ENCODE peak calls at places on chromosomes 6 and 20, in five cellular contexts. P is T-cell, R is GM12865, S is cerebellar cortex, V is neural crest cell. T is an unnamed sample.

GRCh38 chr20:50713677-50714101 is 17.7 kb upstream of the PARD6B start:
- DNase-seq in R (no peak), P (no peak), V (no peak), S (peak), T (no peak)

GRCh38 chr20:50029083-50029696 is 46.4 kb downstream of the SNAI1 start:
- DNase-seq in R (no peak), V (no peak), S (no peak), P (no peak), T (no peak)

GRCh38 chr20:34515484-34516037 is 661 bp upstream of the DYNLRB1 start:
- DNase-seq in R (peak), P (peak), V (peak), S (peak), T (no peak)

GRCh38 chr6:139863356-139863755 is 488.9 kb upstream of the CITED2 start:
- DNase-seq in S (no peak), P (no peak), V (no peak), R (no peak), T (no peak)

GRCh38 chr20:60085551-60086132 is 127.4 kb downstream of the CDH26 start:
- DNase-seq in V (no peak), R (no peak), P (no peak), S (no peak), T (no peak)

GRCh38 chr20:5372371-5372770 is 55.6 kb upstream of the PROKR2 start:
- DNase-seq in R (no peak), P (no peak), V (no peak), S (no peak), T (no peak)

GRCh38 chr6:28137458-28138020 is 4.1 kb upstream of the ZKSCAN8 start:
- DNase-seq in V (no peak), S (no peak), P (no peak), R (peak), T (peak)

GRCh38 chr20:48335421-48336090 is 492.2 kb downstream of the PREX1 start:
- DNase-seq in V (no peak), R (no peak), S (no peak), P (no peak), T (peak)

GRCh38 chr6:158753826-158754225 is 65.3 kb downstream of the EZR start:
- DNase-seq in S (no peak), R (no peak), P (no peak), V (no peak), T (no peak)

GRCh38 chr6:28399370-28400121 is at the start of gene ZSCAN12:
- DNase-seq in P (peak), V (peak), R (peak), S (peak), T (peak)

GRCh38 chr6:39493174-39493573 is 170.7 kb upstream of the KCNK16 start:
- DNase-seq in V (no peak), P (no peak), R (no peak), S (no peak), T (no peak)

GRCh38 chr20:38874460-38875169 is 51.6 kb upstream of the FAM83D start:
- DNase-seq in S (no peak), P (no peak), R (peak), V (no peak), T (no peak)

GRCh38 chr6:119445666-119446622 is 96.4 kb upstream of the MAN1A1 start:
- DNase-seq in S (no peak), V (no peak), P (no peak), R (peak), T (no peak)

GRCh38 chr6:102520981-102521380 is 1127.5 kb downstream of the GRIK2 start:
- DNase-seq in R (no peak), S (peak), V (no peak), P (no peak), T (peak)

GRCh38 chr6:157403684-157404051 is 22.7 kb downstream of the ZDHHC14 start:
- DNase-seq in P (no peak), S (no peak), V (no peak), R (no peak), T (no peak)

GRCh38 chr20:37315293-37316110 is 26.0 kb downstream of the MANBAL start:
- DNase-seq in P (no peak), V (no peak), S (no peak), R (peak), T (no peak)

GRCh38 chr6:169571123-169571962 is 130.5 kb downstream of the WDR27 start:
- DNase-seq in V (no peak), R (no peak), P (no peak), S (no peak), T (no peak)

GRCh38 chr6:52390361-52390727 is 28.4 kb downstream of the PAQR8 start:
- DNase-seq in R (peak), S (no peak), P (peak), V (no peak), T (no peak)

GRCh38 chr6:118551063-118551672 is 3.1 kb downstream of the PLN start:
- DNase-seq in V (no peak), P (no peak), R (peak), S (peak), T (peak)

GRCh38 chr6:1890987-1891386 is 281.3 kb downstream of the FOXC1 start:
- DNase-seq in P (no peak), V (no peak), R (no peak), S (no peak), T (no peak)

GRCh38 chr20:34249291-34249690 is 8.1 kb downstream of the ASIP start:
- DNase-seq in R (peak), P (no peak), S (no peak), V (no peak), T (no peak)

GRCh38 chr20:44031822-44032582 is 117.3 kb downstream of the TOX2 start:
- DNase-seq in V (no peak), P (no peak), R (no peak), S (no peak), T (no peak)

GRCh38 chr6:75282706-75283105 is 1.9 kb downstream of the TMEM30A start:
- DNase-seq in P (no peak), S (no peak), V (no peak), R (no peak), T (no peak)

GRCh38 chr6:156687875-156688549 is 89.2 kb upstream of the ARID1B start:
- DNase-seq in V (peak), R (peak), S (peak), P (no peak), T (no peak)

GRCh38 chr6:47736083-47736700 is 37.8 kb downstream of the ADGRF4 start:
- DNase-seq in P (no peak), V (no peak), R (no peak), S (no peak), T (no peak)

GRCh38 chr6:169225887-169226286 is 27.8 kb downstream of the THBS2 start:
- DNase-seq in V (no peak), P (no peak), S (no peak), R (no peak), T (no peak)

GRCh38 chr6:127180421-127180820 is 62.0 kb downstream of the RSPO3 start:
- DNase-seq in R (no peak), P (no peak), V (no peak), S (no peak), T (no peak)

GRCh38 chr6:144064402-144064830 is 31.0 kb downstream of the SF3B5 start:
- DNase-seq in P (peak), V (peak), R (peak), S (no peak), T (no peak)

GRCh38 chr6:6696867-6697531 is 108.5 kb downstream of the LY86 start:
- DNase-seq in P (no peak), S (peak), R (peak), V (peak), T (peak)

GRCh38 chr6:163943647-163944395 is 529.3 kb downstream of the QKI start:
- DNase-seq in P (no peak), R (no peak), V (peak), S (peak), T (no peak)

GRCh38 chr6:97437087-97437486 is 154.1 kb upstream of the MMS22L start:
- DNase-seq in S (peak), P (no peak), R (no peak), V (no peak), T (no peak)

GRCh38 chr6:122619309-122619708 is 9.1 kb downstream of the PKIB start:
- DNase-seq in V (no peak), R (no peak), P (no peak), S (peak), T (no peak)